ENCODE peak calls at places on chromosome 6, in eight cellular contexts. K is body of pancreas; V is EL; D is stimulated activated CD8-positive, alpha-beta memory T cell treated with anti-CD3 and anti-CD28 coated beads, Interleukin-4, amount 100 ng/mL, for 24 hours; U is mucosa of descending colon; W is activated T-cell treated with anti-CD3 and anti-CD28 coated beads for 1 hour; P is activated CD4-positive, alpha-beta T cell treated with anti-CD3 and anti-CD28 coated beads, Interleukin-2, amount 10 ng/mL, durations not matched to agents 7 days and 5 days; A is epithelial cell of prostate. N is an unnamed sample.

GRCh38 chr6:22320750-22321149 is 23.9 kb upstream of the PRL start:
- DNase-seq in K (no peak), V (peak), D (no peak), U (no peak), W (no peak), P (no peak), A (no peak), N (no peak)

GRCh38 chr6:84772428-84773132 is 8.2 kb upstream of the TBX18 start:
- DNase-seq in K (no peak), V (peak), D (no peak), U (no peak), W (no peak), P (no peak), A (no peak), N (no peak)

GRCh38 chr6:36677059-36677749 is 1.3 kb upstream of the CDKN1A start:
- DNase-seq in K (no peak), V (peak), D (no peak), U (no peak), W (no peak), P (no peak), A (no peak), N (no peak)

GRCh38 chr6:19895866-19896579 is 58.9 kb downstream of the ID4 start:
- DNase-seq in K (no peak), V (no peak), D (no peak), U (no peak), W (no peak), P (no peak), A (no peak), N (no peak)

GRCh38 chr6:139736507-139736906 is 362.1 kb upstream of the CITED2 start:
- DNase-seq in K (no peak), V (no peak), D (no peak), U (no peak), W (no peak), P (no peak), A (no peak), N (no peak)

GRCh38 chr6:76578746-76579145 is 506.3 kb upstream of the IMPG1 start:
- DNase-seq in K (no peak), V (no peak), D (no peak), U (no peak), W (no peak), P (no peak), A (no peak), N (no peak)

GRCh38 chr6:2795162-2795561 is 30.0 kb downstream of the WRNIP1 start:
- DNase-seq in K (no peak), V (no peak), D (no peak), U (no peak), W (no peak), P (no peak), A (no peak), N (no peak)

GRCh38 chr6:84652356-84653026 is 111.9 kb downstream of the TBX18 start:
- DNase-seq in K (no peak), V (peak), D (no peak), U (no peak), W (no peak), P (no peak), A (no peak), N (no peak)

GRCh38 chr6:105794263-105794662 is 291.9 kb upstream of the PRDM1 start:
- DNase-seq in K (peak), V (no peak), D (no peak), U (peak), W (no peak), P (no peak), A (no peak), N (peak)

GRCh38 chr6:35629876-35630378 is 58.8 kb downstream of the FKBP5 start:
- DNase-seq in K (no peak), V (no peak), D (no peak), U (no peak), W (no peak), P (no peak), A (no peak), N (no peak)

GRCh38 chr6:142444388-142444787 is 142.6 kb downstream of the ADGRG6 start:
- DNase-seq in K (no peak), V (peak), D (no peak), U (no peak), W (no peak), P (no peak), A (no peak), N (no peak)

GRCh38 chr6:84078335-84078734 is 44.8 kb downstream of the MRAP2 start:
- DNase-seq in K (no peak), V (no peak), D (no peak), U (no peak), W (no peak), P (no peak), A (no peak), N (no peak)

GRCh38 chr6:129251669-129252376 is 368.9 kb downstream of the LAMA2 start:
- DNase-seq in K (peak), V (peak), D (peak), U (peak), W (peak), P (peak), A (peak), N (peak)

GRCh38 chr6:64694356-64694755 is 1012.7 kb downstream of the EYS start:
- DNase-seq in K (no peak), V (no peak), D (no peak), U (no peak), W (no peak), P (no peak), A (no peak), N (no peak)

GRCh38 chr6:111228094-111228493 is 140.8 kb downstream of the SLC16A10 start:
- DNase-seq in K (no peak), V (no peak), D (no peak), U (no peak), W (no peak), P (no peak), A (peak), N (no peak)

GRCh38 chr6:6674872-6675271 is 86.4 kb downstream of the LY86 start:
- DNase-seq in K (no peak), V (peak), D (no peak), U (no peak), W (no peak), P (no peak), A (no peak), N (no peak)

GRCh38 chr6:143700684-143701342 is 23.0 kb downstream of the PHACTR2 start:
- DNase-seq in K (no peak), V (no peak), D (no peak), U (no peak), W (no peak), P (no peak), A (no peak), N (no peak)

GRCh38 chr6:32843321-32843978 is 397 bp downstream of the PSMB8 start:
- DNase-seq in K (no peak), V (no peak), D (no peak), U (no peak), W (no peak), P (peak), A (no peak), N (no peak)

GRCh38 chr6:34005845-34006644 is 139.8 kb downstream of the GRM4 start:
- DNase-seq in K (no peak), V (no peak), D (no peak), U (no peak), W (no peak), P (no peak), A (no peak), N (no peak)

GRCh38 chr6:36368421-36368820 is 19.0 kb downstream of the ETV7 start:
- DNase-seq in K (no peak), V (no peak), D (no peak), U (no peak), W (no peak), P (no peak), A (no peak), N (no peak)

GRCh38 chr6:152993431-152993830 is 9.1 kb downstream of the MTRF1L start:
- DNase-seq in K (no peak), V (no peak), D (no peak), U (no peak), W (no peak), P (no peak), A (no peak), N (no peak)

GRCh38 chr6:20113649-20114224 is 98.5 kb downstream of the MBOAT1 start:
- DNase-seq in K (no peak), V (no peak), D (no peak), U (no peak), W (no peak), P (no peak), A (no peak), N (no peak)

GRCh38 chr6:43016935-43017334 is 2.9 kb downstream of the KLHDC3 start:
- DNase-seq in K (no peak), V (no peak), D (no peak), U (no peak), W (no peak), P (no peak), A (no peak), N (no peak)

GRCh38 chr6:17677602-17678001 is 29.1 kb downstream of the NUP153 start:
- DNase-seq in K (no peak), V (no peak), D (no peak), U (no peak), W (no peak), P (no peak), A (no peak), N (no peak)

GRCh38 chr6:157905590-157906337 is 75.9 kb upstream of the SYNJ2 start:
- DNase-seq in K (no peak), V (no peak), D (no peak), U (no peak), W (no peak), P (no peak), A (no peak), N (no peak)

N was measured in stomach.